ENCODE peak calls at places on chromosomes 7 and 10, in five cellular contexts. T is ascending aorta, Y is H1, G is hepatocyte, I is brain microvascular endothelial cell. X is an unnamed sample.
A peak's percentile ranks its signal among the peaks of the same experiment; 100 is the strongest.

GRCh38 chr7:147700702-147701101 is 889.9 kb upstream of the C7orf33 start:
- DNase-seq in T (no peak), Y (no peak), G (no peak), I (no peak), X (no peak)

GRCh38 chr10:97922378-97922758 is 72.7 kb downstream of the GOLGA7B start:
- DNase-seq in T (no peak), Y (no peak), G (no peak), I (no peak), X (no peak)

GRCh38 chr7:89780291-89780690 is 374.0 kb upstream of the STEAP1 start:
- DNase-seq in T (no peak), Y (no peak), G (no peak), I (no peak), X (no peak)

GRCh38 chr7:72435913-72436480 is 23.9 kb upstream of the CALN1 start:
- DNase-seq in T (no peak), Y (no peak), G (no peak), I (no peak), X (no peak)

GRCh38 chr10:18505719-18506118 is 145.7 kb downstream of the NSUN6 start:
- DNase-seq in T (no peak), Y (no peak), G (no peak), I (peak; percentile 63), X (no peak)

GRCh38 chr10:118282670-118283069 is 59.5 kb downstream of the FAM204A start:
- DNase-seq in T (no peak), Y (no peak), G (no peak), I (no peak), X (no peak)

GRCh38 chr10:117364121-117364960 is 10.9 kb downstream of the PDZD8 start:
- DNase-seq in T (no peak), Y (no peak), G (no peak), I (no peak), X (no peak)

GRCh38 chr10:113006656-113007342 is 56.8 kb downstream of the TCF7L2 start:
- DNase-seq in T (no peak), Y (no peak), G (no peak), I (no peak), X (no peak)

GRCh38 chr10:96509017-96509641 is 4.6 kb downstream of the TLL2 start:
- DNase-seq in T (no peak), Y (peak; percentile 61), G (no peak), I (peak; percentile 94), X (peak; percentile 83)

GRCh38 chr7:36396150-36396549 is 6.5 kb downstream of the ANLN start:
- DNase-seq in T (no peak), Y (no peak), G (peak; percentile 23), I (peak; percentile 70), X (no peak)

GRCh38 chr10:93357680-93358079 is 124.5 kb downstream of the MYOF start:
- DNase-seq in T (no peak), Y (no peak), G (peak; percentile 57), I (no peak), X (no peak)

GRCh38 chr10:44389150-44389549 is 4.3 kb upstream of the CXCL12 start:
- DNase-seq in T (no peak), Y (no peak), G (no peak), I (no peak), X (no peak)

GRCh38 chr7:30353932-30354607 is 69.7 kb downstream of the ZNRF2 start:
- DNase-seq in T (no peak), Y (no peak), G (no peak), I (no peak), X (no peak)

GRCh38 chr10:52312999-52313349 is 1.1 kb upstream of the DKK1 start:
- DNase-seq in T (no peak), Y (no peak), G (no peak), I (no peak), X (no peak)

GRCh38 chr7:101696-102376 is 90.5 kb upstream of the FAM20C start:
- DNase-seq in T (no peak), Y (no peak), G (peak; percentile 2), I (peak; percentile 22), X (no peak)

GRCh38 chr10:16519908-16520861 is 1.5 kb downstream of the C1QL3 start:
- DNase-seq in T (no peak), Y (no peak), G (peak; percentile 8), I (no peak), X (no peak)

GRCh38 chr7:81776159-81776558 is 6.3 kb upstream of the HGF start:
- DNase-seq in T (no peak), Y (no peak), G (no peak), I (peak; percentile 21), X (no peak)

GRCh38 chr7:50921114-50921513 is 138.4 kb upstream of the GRB10 start:
- DNase-seq in T (no peak), Y (no peak), G (peak; percentile 34), I (no peak), X (no peak)

GRCh38 chr7:77745746-77746145 is 49.5 kb downstream of the RSBN1L start:
- DNase-seq in T (no peak), Y (no peak), G (no peak), I (no peak), X (no peak)

GRCh38 chr10:15373199-15373598 is 2.1 kb upstream of the FAM171A1 start:
- DNase-seq in T (no peak), Y (no peak), G (no peak), I (no peak), X (no peak)

GRCh38 chr10:132326925-132327324 is 5.1 kb upstream of the LRRC27 start:
- DNase-seq in T (no peak), Y (no peak), G (no peak), I (no peak), X (no peak)

GRCh38 chr7:131400833-131401593 is 73.3 kb downstream of the MKLN1 start:
- DNase-seq in T (no peak), Y (no peak), G (peak; percentile 4), I (no peak), X (no peak)

GRCh38 chr10:43287056-43288007 is 20.5 kb upstream of the RASGEF1A start:
- DNase-seq in T (no peak), Y (no peak), G (no peak), I (no peak), X (no peak)

GRCh38 chr7:98970805-98971204 is 92.5 kb downstream of the TRRAP start:
- DNase-seq in T (no peak), Y (no peak), G (no peak), I (no peak), X (no peak)

GRCh38 chr7:76283254-76284159 is 19.0 kb upstream of the HSPB1 start:
- DNase-seq in T (no peak), Y (no peak), G (no peak), I (no peak), X (no peak)

GRCh38 chr10:87960230-87960629 is 96.8 kb downstream of the PTEN start:
- DNase-seq in T (no peak), Y (no peak), G (no peak), I (peak; percentile 49), X (no peak)

GRCh38 chr7:81672872-81673271 is 97.0 kb downstream of the HGF start:
- DNase-seq in T (no peak), Y (no peak), G (no peak), I (no peak), X (no peak)

GRCh38 chr7:73742753-73743641 is 4.4 kb upstream of the ABHD11 start:
- DNase-seq in T (no peak), Y (peak; percentile 92), G (peak; percentile 96), I (no peak), X (no peak)

DNA sequence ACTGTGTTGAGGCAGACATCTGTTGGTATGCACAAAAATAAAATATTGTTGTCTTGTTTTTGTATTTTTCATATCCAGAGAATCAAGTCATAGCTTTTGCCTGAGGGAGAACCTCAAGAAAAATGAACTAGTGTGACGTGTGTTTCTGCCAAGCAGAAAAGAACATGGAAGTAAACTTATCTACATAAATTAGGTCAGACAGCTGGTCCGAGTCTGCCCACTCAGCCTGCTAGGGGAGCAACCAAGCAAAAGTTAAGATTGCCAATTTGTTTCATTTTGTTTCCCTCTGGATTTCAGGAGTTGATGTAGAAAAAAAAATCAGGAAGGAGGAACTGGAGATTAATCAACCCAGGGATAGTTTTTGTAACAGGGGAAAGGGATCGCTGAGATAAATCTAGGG is 572.4 kb upstream of the LRRTM3 start:
- DNase-seq in T (no peak), Y (no peak), G (no peak), I (no peak), X (no peak)
- H3K4me3 ChIP-seq in T (no peak overlapping the region), Y (no peak overlapping the region), G (no peak overlapping the region), I (no peak overlapping the region), X (no peak overlapping the region)

GRCh38 chr7:20158684-20159083 is 58.5 kb downstream of the MACC1 start:
- DNase-seq in T (no peak), Y (no peak), G (no peak), I (no peak), X (no peak)
- TF ChIP-seq CTCF in T (peak; percentile 21), Y (no peak), G (peak; percentile 16), I (peak; percentile 40), X (peak; percentile 18)

DNA sequence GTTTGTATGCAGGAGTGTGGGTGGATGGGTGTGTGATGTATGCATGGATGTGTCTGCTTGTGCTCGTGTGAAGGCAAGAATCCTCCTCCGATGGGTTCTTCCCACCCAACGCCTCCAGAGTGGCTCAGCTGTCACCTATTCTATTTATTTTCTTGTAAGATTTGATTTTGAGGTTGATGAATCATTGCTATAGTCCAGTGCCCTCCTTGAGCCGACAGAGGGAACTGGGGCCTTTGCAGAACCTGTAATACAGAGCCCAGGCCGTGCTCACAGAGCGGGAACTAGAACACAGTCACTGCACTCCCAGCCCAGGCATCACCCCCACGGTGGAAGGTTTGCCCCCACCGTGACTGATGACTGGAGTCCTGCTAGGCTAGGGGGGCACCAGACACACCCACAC is 2.1 kb downstream of the RARRES2 start:
- DNase-seq in T (no peak), Y (no peak), G (no peak), I (no peak), X (no peak)
- H3K4me3 ChIP-seq in T (no peak overlapping the region), Y (no peak overlapping the region), G (no peak overlapping the region), I (no peak overlapping the region), X (no peak overlapping the region)

GRCh38 chr7:92528188-92528957 is at the start of the genes PEX1 and RBM48:
- DNase-seq in T (peak; percentile 90), Y (peak; percentile 99), G (peak; percentile 99), I (peak; percentile 98), X (peak; percentile 96)

GRCh38 chr7:92528958-92529264 is 316 bp downstream of the RBM48 start:
- DNase-seq in T (no peak), Y (no peak), G (no peak), I (no peak), X (no peak)

GRCh38 chr7:92523110-92523509 is 5.2 kb downstream of the PEX1 start:
- DNase-seq in T (no peak), Y (no peak), G (no peak), I (no peak), X (no peak)

DNA sequence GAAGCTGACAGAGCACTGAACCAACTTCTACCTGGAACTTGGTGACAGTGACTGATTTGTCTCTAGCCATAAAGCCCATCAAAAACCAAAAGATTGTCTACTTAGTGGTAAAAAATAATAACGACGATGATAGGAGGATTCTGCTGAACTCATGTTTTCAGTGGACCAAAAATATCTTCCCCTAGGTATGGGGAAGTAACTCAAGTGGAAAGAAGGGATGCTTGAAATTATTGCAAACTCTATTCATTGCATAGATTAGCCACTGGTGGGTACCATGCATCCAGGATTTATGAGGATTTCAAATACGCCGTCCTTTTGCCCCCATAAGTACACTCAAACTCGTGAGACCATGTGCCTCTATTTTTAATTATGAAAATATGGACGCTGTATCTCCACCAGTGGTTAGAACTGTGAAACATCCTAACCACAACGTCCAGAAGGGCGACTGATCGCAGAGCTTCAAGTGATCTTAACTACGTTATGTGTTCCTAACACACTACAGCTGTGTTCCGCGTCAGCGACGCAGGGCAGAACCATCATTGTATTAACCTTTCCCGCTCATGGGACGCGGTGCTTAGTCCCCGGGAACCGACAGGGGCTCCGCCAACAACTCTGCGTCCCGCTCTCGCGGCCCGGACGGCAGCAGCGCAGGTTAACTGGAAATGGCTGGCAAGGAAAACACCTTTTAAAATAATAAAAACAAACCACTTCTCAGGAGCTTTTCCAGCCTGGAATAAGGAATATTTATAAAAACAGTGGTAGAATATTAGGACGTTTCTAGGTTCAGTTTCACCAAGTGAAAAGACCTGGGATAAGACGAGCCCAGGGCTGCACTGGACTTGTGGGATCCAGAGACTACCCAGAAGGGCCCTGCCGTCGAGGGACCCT is 776 bp downstream of the PEX1 start:
- DNase-seq in T (no peak), Y (no peak), G (peak; percentile 70), I (peak; percentile 48), X (no peak)
- TF ChIP-seq CTCF in T (no peak), Y (no peak), G (no peak), I (peak; percentile 46), X (peak; percentile 6)